ENCODE peak calls at places on chromosomes 6 and 20, in four cellular contexts. K is IMR-90, M is neuronal stem cell, L is trophoblast cell. F is an unnamed sample.

GRCh38 chr6:81308577-81309279 is 443.8 kb downstream of the TENT5A start:
- DNase-seq in K (no peak), M (no peak), L (no peak), F (no peak)

GRCh38 chr20:43446361-43446879 is 11.3 kb upstream of the SRSF6 start:
- DNase-seq in K (no peak), L (no peak), M (no peak), F (no peak)

GRCh38 chr6:94769197-94769596 is 808.1 kb upstream of the MANEA start:
- DNase-seq in K (no peak), M (peak), L (no peak), F (no peak)

GRCh38 chr6:165600606-165601005 is 62.4 kb downstream of the PDE10A start:
- DNase-seq in M (no peak), L (peak), K (no peak), F (no peak)

GRCh38 chr6:34680802-34681515 is 15.6 kb downstream of the ILRUN start:
- DNase-seq in K (peak), M (no peak), L (no peak), F (no peak)

GRCh38 chr6:101522254-101522653 is 128.7 kb downstream of the GRIK2 start:
- DNase-seq in K (no peak), M (no peak), L (no peak), F (no peak)

GRCh38 chr20:17646901-17647301 is 35.1 kb downstream of the RRBP1 start:
- DNase-seq in L (no peak), K (no peak), M (no peak), F (no peak)

GRCh38 chr6:168535711-168536110 is 94.7 kb downstream of the SMOC2 start:
- DNase-seq in M (no peak), L (no peak), K (no peak), F (no peak)

GRCh38 chr6:53834134-53834533 is 39.3 kb downstream of the LRRC1 start:
- DNase-seq in K (no peak), L (no peak), M (no peak), F (no peak)

GRCh38 chr6:35317483-35318199 is 20.0 kb downstream of the DEF6 start:
- DNase-seq in M (no peak), K (no peak), L (no peak), F (peak)

GRCh38 chr6:33213166-33213988 is 5.1 kb downstream of the RING1 start:
- DNase-seq in K (no peak), M (no peak), L (no peak), F (no peak)

GRCh38 chr20:51331466-51331865 is 211.1 kb downstream of the NFATC2 start:
- DNase-seq in K (peak), L (no peak), M (no peak), F (no peak)

GRCh38 chr6:133889557-133890301 is 816 bp downstream of the TCF21 start:
- DNase-seq in K (peak), L (no peak), M (peak), F (peak)

GRCh38 chr6:152671146-152671545 is 26.6 kb upstream of the MYCT1 start:
- DNase-seq in M (no peak), L (no peak), K (peak), F (no peak)

GRCh38 chr20:17825949-17826843 is 126.4 kb downstream of the BANF2 start:
- DNase-seq in M (no peak), L (peak), K (peak), F (no peak)

GRCh38 chr6:3163248-3163594 is 5.9 kb upstream of the TUBB2A start:
- DNase-seq in K (no peak), L (peak), M (no peak), F (no peak)

GRCh38 chr20:36720510-36720909 is 25.4 kb downstream of the NDRG3 start:
- DNase-seq in M (no peak), L (no peak), K (peak), F (no peak)

GRCh38 chr20:316316-317068 is 8.9 kb upstream of the SOX12 start:
- DNase-seq in L (no peak), K (peak), M (no peak), F (no peak)

GRCh38 chr6:170279977-170280688 is 10.7 kb downstream of the DLL1 start:
- DNase-seq in M (no peak), L (peak), K (peak), F (no peak)

GRCh38 chr20:10611357-10611756 is 62.4 kb downstream of the JAG1 start:
- DNase-seq in M (no peak), L (peak), K (peak), F (peak)

GRCh38 chr20:33871362-33871761 is 60.2 kb downstream of the CHMP4B start:
- DNase-seq in K (peak), M (no peak), L (no peak), F (no peak)

GRCh38 chr6:166174031-166174430 is 6.4 kb upstream of the TBXT start:
- DNase-seq in K (no peak), L (no peak), M (no peak), F (no peak)

GRCh38 chr6:111750753-111751684 is 122.2 kb downstream of the FYN start:
- DNase-seq in K (peak), L (no peak), M (no peak), F (peak)

GRCh38 chr6:43391448-43392031 is 22.1 kb upstream of the ZNF318 start:
- DNase-seq in L (no peak), K (no peak), M (no peak), F (no peak)

GRCh38 chr20:53319200-53319599 is 274.4 kb downstream of the ZNF217 start:
- DNase-seq in L (no peak), K (no peak), M (no peak), F (no peak)

GRCh38 chr20:1299522-1299921 is 29.4 kb downstream of the SDCBP2 start:
- DNase-seq in L (no peak), K (no peak), M (no peak), F (peak)

GRCh38 chr6:105818505-105818904 is 267.6 kb upstream of the PRDM1 start:
- DNase-seq in L (no peak), M (no peak), K (no peak), F (no peak)

GRCh38 chr6:169097336-169098052 is 156.2 kb downstream of the THBS2 start:
- DNase-seq in L (peak), K (peak), M (peak), F (no peak)

GRCh38 chr6:159759645-159760044 is 2.2 kb upstream of the ACAT2 start:
- DNase-seq in M (no peak), K (no peak), L (no peak), F (no peak)

GRCh38 chr6:159760602-159761057 is 1.2 kb upstream of the ACAT2 start:
- DNase-seq in M (peak), L (peak), K (peak), F (peak)

GRCh38 chr6:159761873-159762680 is at the start of gene ACAT2:
- DNase-seq in K (peak), L (peak), M (peak), F (peak)

GRCh38 chr6:159761135-159761872 is 541 bp upstream of the ACAT2 start:
- DNase-seq in K (no peak), M (peak), L (peak), F (peak)

DNA sequence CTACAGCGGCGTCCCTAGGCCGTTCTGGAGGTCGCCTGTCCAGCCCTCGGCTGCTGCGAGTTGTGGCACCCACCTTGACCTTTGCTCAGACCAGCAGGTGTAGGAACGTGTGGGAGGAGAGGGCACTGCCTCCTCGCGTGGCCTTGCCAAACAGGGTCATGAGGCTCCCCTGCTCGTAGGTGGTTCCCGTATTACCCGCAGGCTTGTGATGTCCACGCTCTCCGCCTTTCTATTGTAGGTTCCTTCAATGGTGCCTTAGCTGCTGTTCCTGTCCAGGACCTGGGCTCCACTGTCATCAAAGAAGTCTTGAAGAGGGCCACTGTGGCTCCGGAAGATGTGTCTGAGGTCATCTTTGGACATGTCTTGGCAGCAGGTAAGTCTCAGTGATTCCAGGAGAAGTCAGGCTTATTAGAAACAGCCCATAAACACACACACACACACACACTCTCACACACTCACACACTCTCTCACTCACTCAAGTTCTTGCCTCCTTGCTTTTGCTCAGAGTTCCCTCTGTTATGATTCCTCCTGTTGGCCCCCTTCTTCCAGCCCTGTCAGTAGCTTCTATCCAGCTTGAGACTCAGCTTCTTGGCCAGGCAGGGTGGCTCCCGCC is 942 bp downstream of the ACAT2 start:
- DNase-seq in L (peak), M (no peak), K (no peak), F (no peak)
- H3K14ac ChIP-seq in L (peak), M (no peak), K (peak), F (peak)

DNA sequence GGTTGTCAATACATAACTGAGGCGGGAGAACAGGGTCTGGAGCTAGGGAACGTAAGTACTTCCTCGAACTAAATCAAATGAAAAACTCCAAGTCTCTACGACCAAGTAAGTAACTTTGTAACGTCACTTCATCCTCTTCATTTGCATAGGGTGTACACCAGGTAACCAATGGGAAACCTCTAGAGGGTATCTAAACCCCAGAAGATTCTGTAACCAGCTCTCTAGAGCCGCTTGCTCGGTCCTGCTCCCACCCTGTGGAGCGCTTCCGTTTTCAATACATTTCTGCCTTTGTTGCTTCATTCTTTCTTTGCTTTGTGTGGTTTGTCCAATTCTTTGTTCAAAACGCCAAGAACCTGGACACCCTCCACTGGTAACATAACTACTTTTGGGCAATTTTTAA is 133.5 kb upstream of the TMEM170B start:
- DNase-seq in K (no peak), L (no peak), M (no peak), F (no peak)
- H3K4me2 ChIP-seq in K (no peak), L (no peak), M (no peak), F (no peak)

GRCh38 chr20:63977392-63978276 is 1.8 kb downstream of the SAMD10 start:
- DNase-seq in M (no peak), L (no peak), K (peak), F (peak)

GRCh38 chr20:63976980-63977391 is 2.5 kb downstream of the SAMD10 start:
- DNase-seq in K (no peak), L (no peak), M (no peak), F (no peak)

GRCh38 chr20:63979549-63980316 is at the start of gene SAMD10:
- DNase-seq in K (peak), L (no peak), M (no peak), F (peak)

GRCh38 chr20:63979221-63979548 is 257 bp downstream of the SAMD10 start:
- DNase-seq in L (no peak), M (no peak), K (no peak), F (no peak)

GRCh38 chr20:63978319-63979220 is 872 bp downstream of the SAMD10 start:
- DNase-seq in K (peak), M (no peak), L (peak), F (peak)
- H3K14ac ChIP-seq in K (no peak), M (peak), L (peak), F (peak)

GRCh38 chr6:130223508-130223907 is 757 bp upstream of the SAMD3 start:
- DNase-seq in M (no peak), K (no peak), L (no peak), F (no peak)
- H3K4me2 ChIP-seq in M (no peak), K (no peak), L (no peak), F (no peak)

DNA sequence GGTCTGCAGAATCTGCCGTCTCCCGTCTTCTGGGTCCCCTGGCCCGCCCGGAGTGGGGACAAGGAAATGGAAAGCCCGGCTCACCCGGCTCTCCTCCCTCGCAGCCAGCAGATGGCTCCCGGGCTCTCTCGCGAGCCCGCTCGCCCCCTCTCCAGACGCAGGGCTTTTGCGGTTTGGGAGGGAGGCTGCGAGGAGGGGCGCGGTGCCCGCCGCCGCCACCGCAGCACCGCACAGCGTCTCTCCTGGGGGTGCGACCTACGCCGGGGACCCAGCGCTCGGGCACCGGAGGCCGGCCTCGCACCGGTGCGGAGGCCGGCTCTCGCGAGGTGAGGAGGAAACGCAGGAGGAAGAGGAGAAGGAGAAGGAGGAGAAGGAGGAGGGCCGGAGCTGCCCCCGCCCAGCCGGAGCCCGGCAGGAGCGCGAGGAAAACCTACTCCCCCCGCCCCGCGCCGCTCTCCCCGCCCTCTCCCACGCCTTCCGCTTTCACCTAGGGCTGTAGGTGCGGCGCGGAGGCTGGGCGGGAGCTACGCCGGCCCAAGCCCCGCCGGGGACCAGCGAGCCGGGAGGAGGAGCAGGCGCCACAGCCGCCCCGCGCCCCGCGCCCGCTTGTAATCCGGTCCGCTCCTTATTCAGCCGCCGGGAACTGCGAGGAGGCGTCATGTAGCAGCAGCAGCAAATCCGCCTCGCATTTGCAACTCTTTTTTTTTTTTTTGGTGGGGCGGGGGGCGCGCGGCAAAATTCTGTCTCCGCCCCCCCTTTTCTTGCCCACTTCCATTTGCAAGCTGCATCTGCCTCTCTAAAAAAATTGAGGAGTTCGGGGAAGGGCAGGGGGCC is at the start of gene CARMIL1:
- DNase-seq in L (peak), K (peak), M (peak), F (peak)
- H3K14ac ChIP-seq in L (peak), K (peak), M (peak), F (peak)

GRCh38 chr6:87095056-87095527 is at the start of gene CGA:
- DNase-seq in L (peak), K (no peak), M (no peak), F (no peak)
- H3K4me2 ChIP-seq in L (no peak), K (peak), M (no peak), F (no peak)

GRCh38 chr6:7389451-7390217 is at the start of the genes CAGE1 and RIOK1:
- DNase-seq in L (peak), K (peak), M (peak), F (peak)
- H3K14ac ChIP-seq in L (peak), K (peak), M (peak), F (peak)

DNA sequence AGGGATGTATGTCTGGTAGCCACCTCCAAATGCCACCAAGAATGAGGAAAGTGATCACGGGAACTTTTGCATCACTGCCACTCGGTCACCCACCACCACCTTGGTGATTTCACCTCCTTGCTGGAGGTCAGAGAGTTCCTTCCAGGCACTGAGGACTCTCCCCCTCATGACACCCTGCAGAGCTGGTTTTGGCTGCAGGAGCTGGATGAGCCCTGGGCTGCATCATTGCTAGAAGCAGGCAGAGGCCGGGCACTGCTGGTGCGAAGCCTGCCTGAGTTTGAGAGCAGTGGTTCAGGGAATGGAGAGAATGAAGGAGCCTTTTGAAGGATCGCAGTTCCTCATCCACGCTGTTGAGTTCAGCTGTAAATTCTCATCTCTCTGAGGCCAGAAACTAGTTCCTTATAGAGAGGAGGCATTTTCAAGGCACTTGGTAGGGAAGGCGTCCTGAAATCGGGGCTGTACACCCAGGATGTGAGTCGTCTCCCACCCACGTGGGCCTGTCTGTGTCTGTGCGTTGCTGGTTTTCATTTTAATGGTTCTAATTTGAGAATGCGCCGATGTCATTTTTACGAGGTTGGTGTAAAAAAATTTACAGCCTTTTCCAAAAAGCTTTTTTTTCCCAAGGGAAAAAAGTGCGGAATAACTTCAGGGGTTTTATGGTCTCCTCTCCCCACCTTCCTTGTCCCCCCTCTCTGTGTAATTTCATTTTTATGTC is 25.0 kb downstream of the FOXP4 start:
- DNase-seq in M (no peak), L (no peak), K (no peak), F (no peak)
- H3K4me2 ChIP-seq in M (peak), L (no peak), K (no peak), F (no peak)

F was measured in H9.